ENCODE peak calls at places on chromosome X, in six cellular contexts. One of them, this sample, is unnamed.

GRCh38 chrX:275967-276587 is 5.1 kb upstream of the PLCXD1 start:
- DNase-seq in RKO: peak; percentile 80
- DNase-seq in left cardiac atrium: peak; percentile 80
- DNase-seq in cardiac muscle cell: peak; percentile 27
- DNase-seq in stimulated activated CD4-positive, alpha-beta T cell treated with anti-CD3 and anti-CD28 coated beads, Interleukin-15, amount 100 ng/mL, for 1 hour: no peak
- DNase-seq in HFFc6: peak; percentile 66
- DNase-seq in this sample: no peak

GRCh38 chrX:22325091-22325490 is 52.4 kb downstream of the CBLL2 start:
- DNase-seq in RKO: no peak
- DNase-seq in left cardiac atrium: no peak
- DNase-seq in cardiac muscle cell: peak; percentile 37
- DNase-seq in stimulated activated CD4-positive, alpha-beta T cell treated with anti-CD3 and anti-CD28 coated beads, Interleukin-15, amount 100 ng/mL, for 1 hour: no peak
- DNase-seq in HFFc6: peak; percentile 10
- DNase-seq in this sample: no peak

GRCh38 chrX:46611658-46612362 is 38.2 kb downstream of the CHST7 start:
- DNase-seq in RKO: no peak
- DNase-seq in left cardiac atrium: no peak
- DNase-seq in cardiac muscle cell: no peak
- DNase-seq in stimulated activated CD4-positive, alpha-beta T cell treated with anti-CD3 and anti-CD28 coated beads, Interleukin-15, amount 100 ng/mL, for 1 hour: no peak
- DNase-seq in HFFc6: no peak
- DNase-seq in this sample: no peak

GRCh38 chrX:129636175-129636681 is 18.5 kb downstream of the APLN start:
- DNase-seq in RKO: no peak
- DNase-seq in left cardiac atrium: no peak
- DNase-seq in cardiac muscle cell: no peak
- DNase-seq in stimulated activated CD4-positive, alpha-beta T cell treated with anti-CD3 and anti-CD28 coated beads, Interleukin-15, amount 100 ng/mL, for 1 hour: no peak
- DNase-seq in HFFc6: no peak
- DNase-seq in this sample: no peak

GRCh38 chrX:146396409-146396808 is 413.2 kb upstream of the CXorf51B start:
- DNase-seq in RKO: no peak
- DNase-seq in left cardiac atrium: no peak
- DNase-seq in cardiac muscle cell: no peak
- DNase-seq in stimulated activated CD4-positive, alpha-beta T cell treated with anti-CD3 and anti-CD28 coated beads, Interleukin-15, amount 100 ng/mL, for 1 hour: no peak
- DNase-seq in HFFc6: no peak
- DNase-seq in this sample: no peak

GRCh38 chrX:1205681-1206611 is 6.5 kb downstream of the CRLF2 start:
- DNase-seq in RKO: peak; percentile 89
- DNase-seq in left cardiac atrium: no peak
- DNase-seq in cardiac muscle cell: peak; percentile 44
- DNase-seq in stimulated activated CD4-positive, alpha-beta T cell treated with anti-CD3 and anti-CD28 coated beads, Interleukin-15, amount 100 ng/mL, for 1 hour: no peak
- DNase-seq in HFFc6: peak; percentile 86
- DNase-seq in this sample: no peak

GRCh38 chrX:63350551-63350950 is 581 bp downstream of the SPIN4 start:
- DNase-seq in RKO: peak; percentile 26
- DNase-seq in left cardiac atrium: peak; percentile 23
- DNase-seq in cardiac muscle cell: peak; percentile 5
- DNase-seq in stimulated activated CD4-positive, alpha-beta T cell treated with anti-CD3 and anti-CD28 coated beads, Interleukin-15, amount 100 ng/mL, for 1 hour: no peak
- DNase-seq in HFFc6: no peak
- DNase-seq in this sample: no peak

GRCh38 chrX:84186603-84187358 is 1.2 kb downstream of the RPS6KA6 start:
- DNase-seq in RKO: no peak
- DNase-seq in left cardiac atrium: no peak
- DNase-seq in cardiac muscle cell: no peak
- DNase-seq in stimulated activated CD4-positive, alpha-beta T cell treated with anti-CD3 and anti-CD28 coated beads, Interleukin-15, amount 100 ng/mL, for 1 hour: no peak
- DNase-seq in HFFc6: no peak
- DNase-seq in this sample: no peak

GRCh38 chrX:7420712-7421111 is 272.8 kb upstream of the PUDP start:
- DNase-seq in RKO: no peak
- DNase-seq in left cardiac atrium: no peak
- DNase-seq in cardiac muscle cell: no peak
- DNase-seq in stimulated activated CD4-positive, alpha-beta T cell treated with anti-CD3 and anti-CD28 coated beads, Interleukin-15, amount 100 ng/mL, for 1 hour: no peak
- DNase-seq in HFFc6: no peak
- DNase-seq in this sample: no peak

GRCh38 chrX:80808160-80808735 is 1.4 kb downstream of the BRWD3 start:
- DNase-seq in RKO: peak; percentile 80
- DNase-seq in left cardiac atrium: peak; percentile 63
- DNase-seq in cardiac muscle cell: peak; percentile 75
- DNase-seq in stimulated activated CD4-positive, alpha-beta T cell treated with anti-CD3 and anti-CD28 coated beads, Interleukin-15, amount 100 ng/mL, for 1 hour: peak; percentile 56
- DNase-seq in HFFc6: peak; percentile 44
- DNase-seq in this sample: peak; percentile 34

GRCh38 chrX:2220296-2220695 is 280.5 kb downstream of the DHRSX start:
- DNase-seq in RKO: no peak
- DNase-seq in left cardiac atrium: no peak
- DNase-seq in cardiac muscle cell: no peak
- DNase-seq in stimulated activated CD4-positive, alpha-beta T cell treated with anti-CD3 and anti-CD28 coated beads, Interleukin-15, amount 100 ng/mL, for 1 hour: no peak
- DNase-seq in HFFc6: no peak
- DNase-seq in this sample: no peak

GRCh38 chrX:71492086-71493065 is 40.5 kb upstream of the OGT start:
- DNase-seq in RKO: no peak
- DNase-seq in left cardiac atrium: peak; percentile 61
- DNase-seq in cardiac muscle cell: peak; percentile 52
- DNase-seq in stimulated activated CD4-positive, alpha-beta T cell treated with anti-CD3 and anti-CD28 coated beads, Interleukin-15, amount 100 ng/mL, for 1 hour: peak; percentile 19
- DNase-seq in HFFc6: no peak
- DNase-seq in this sample: no peak

GRCh38 chrX:129686422-129686948 is 31.7 kb upstream of the APLN start:
- DNase-seq in RKO: no peak
- DNase-seq in left cardiac atrium: peak; percentile 50
- DNase-seq in cardiac muscle cell: peak; percentile 88
- DNase-seq in stimulated activated CD4-positive, alpha-beta T cell treated with anti-CD3 and anti-CD28 coated beads, Interleukin-15, amount 100 ng/mL, for 1 hour: no peak
- DNase-seq in HFFc6: no peak
- DNase-seq in this sample: no peak

GRCh38 chrX:143788265-143788664 is 67.7 kb upstream of the SPANXN2 start:
- DNase-seq in RKO: peak; percentile 33
- DNase-seq in left cardiac atrium: no peak
- DNase-seq in cardiac muscle cell: peak; percentile 61
- DNase-seq in stimulated activated CD4-positive, alpha-beta T cell treated with anti-CD3 and anti-CD28 coated beads, Interleukin-15, amount 100 ng/mL, for 1 hour: no peak
- DNase-seq in HFFc6: no peak
- DNase-seq in this sample: no peak

GRCh38 chrX:70336767-70337166 is 46.9 kb downstream of the KIF4A start:
- DNase-seq in RKO: no peak
- DNase-seq in left cardiac atrium: no peak
- DNase-seq in cardiac muscle cell: no peak
- DNase-seq in stimulated activated CD4-positive, alpha-beta T cell treated with anti-CD3 and anti-CD28 coated beads, Interleukin-15, amount 100 ng/mL, for 1 hour: no peak
- DNase-seq in HFFc6: no peak
- DNase-seq in this sample: no peak

GRCh38 chrX:104670051-104670450 is 104.1 kb downstream of the IL1RAPL2 start:
- DNase-seq in RKO: no peak
- DNase-seq in left cardiac atrium: no peak
- DNase-seq in cardiac muscle cell: no peak
- DNase-seq in stimulated activated CD4-positive, alpha-beta T cell treated with anti-CD3 and anti-CD28 coated beads, Interleukin-15, amount 100 ng/mL, for 1 hour: no peak
- DNase-seq in HFFc6: no peak
- DNase-seq in this sample: no peak

GRCh38 chrX:46704767-46705386 is 54.0 kb downstream of the SLC9A7 start:
- DNase-seq in RKO: peak; percentile 18
- DNase-seq in left cardiac atrium: no peak
- DNase-seq in cardiac muscle cell: peak; percentile 42
- DNase-seq in stimulated activated CD4-positive, alpha-beta T cell treated with anti-CD3 and anti-CD28 coated beads, Interleukin-15, amount 100 ng/mL, for 1 hour: no peak
- DNase-seq in HFFc6: peak; percentile 21
- DNase-seq in this sample: no peak

GRCh38 chrX:149510386-149510785 is 5.3 kb upstream of the IDS start:
- DNase-seq in RKO: no peak
- DNase-seq in left cardiac atrium: no peak
- DNase-seq in cardiac muscle cell: no peak
- DNase-seq in stimulated activated CD4-positive, alpha-beta T cell treated with anti-CD3 and anti-CD28 coated beads, Interleukin-15, amount 100 ng/mL, for 1 hour: no peak
- DNase-seq in HFFc6: no peak
- DNase-seq in this sample: no peak

GRCh38 chrX:70476934-70477733 is 32.5 kb downstream of the DLG3 start:
- DNase-seq in RKO: no peak
- DNase-seq in left cardiac atrium: peak; percentile 36
- DNase-seq in cardiac muscle cell: peak; percentile 68
- DNase-seq in stimulated activated CD4-positive, alpha-beta T cell treated with anti-CD3 and anti-CD28 coated beads, Interleukin-15, amount 100 ng/mL, for 1 hour: no peak
- DNase-seq in HFFc6: peak; percentile 49
- DNase-seq in this sample: peak; percentile 23

GRCh38 chrX:45295587-45295986 is 94.9 kb upstream of the DIPK2B start:
- DNase-seq in RKO: no peak
- DNase-seq in left cardiac atrium: no peak
- DNase-seq in cardiac muscle cell: peak; percentile 40
- DNase-seq in stimulated activated CD4-positive, alpha-beta T cell treated with anti-CD3 and anti-CD28 coated beads, Interleukin-15, amount 100 ng/mL, for 1 hour: no peak
- DNase-seq in HFFc6: peak; percentile 31
- DNase-seq in this sample: no peak

This sample was measured in COR-L47.